ENCODE peak calls at places on chromosomes 6 and 20, in ten cellular contexts. F is breast epithelium, M is body of pancreas, K is heart left ventricle, G is endothelial cell of umbilical vein, V is suprapubic skin, R is lower leg skin, W is stomach, H is testis, S is HCT116. P is an unnamed sample.

GRCh38 chr6:142913036-142913510 is 31.9 kb downstream of the HIVEP2 start:
- DNase-seq in F (no peak), M (no peak), K (no peak), G (no peak), V (no peak), R (no peak), W (no peak), H (no peak), S (no peak), P (no peak)

GRCh38 chr6:105510746-105511145 is 107.9 kb upstream of the PREP start:
- DNase-seq in F (no peak), M (no peak), K (no peak), G (no peak), V (no peak), R (no peak), W (no peak), H (no peak), S (no peak), P (no peak)

GRCh38 chr6:43669050-43669921 is 18.3 kb downstream of the MRPS18A start:
- DNase-seq in F (peak; percentile 37), M (peak; percentile 34), K (peak; percentile 79), G (no peak), V (peak; percentile 83), R (no peak), W (peak; percentile 47), H (peak; percentile 72), S (no peak), P (no peak)

GRCh38 chr6:41677430-41678045 is 39.3 kb downstream of the MDFI start:
- DNase-seq in F (no peak), M (no peak), K (no peak), G (no peak), V (no peak), R (no peak), W (no peak), H (no peak), S (no peak), P (no peak)

GRCh38 chr6:128597956-128598355 is 77.6 kb upstream of the PTPRK start:
- DNase-seq in F (no peak), M (no peak), K (no peak), G (no peak), V (no peak), R (peak; percentile 48), W (no peak), H (no peak), S (no peak), P (no peak)

GRCh38 chr6:54255881-54256280 is 52.4 kb upstream of the TINAG start:
- DNase-seq in F (no peak), M (no peak), K (no peak), G (peak; percentile 66), V (no peak), R (no peak), W (no peak), H (no peak), S (no peak), P (no peak)

GRCh38 chr6:132365319-132365907 is 35.9 kb downstream of the MOXD1 start:
- DNase-seq in F (no peak), M (no peak), K (no peak), G (no peak), V (no peak), R (no peak), W (no peak), H (no peak), S (no peak), P (no peak)

GRCh38 chr6:99066041-99066440 is 118.3 kb upstream of the FBXL4 start:
- DNase-seq in F (no peak), M (no peak), K (no peak), G (no peak), V (no peak), R (no peak), W (no peak), H (no peak), S (no peak), P (no peak)

GRCh38 chr20:1327241-1327653 is 1.7 kb downstream of the SDCBP2 start:
- DNase-seq in F (peak; percentile 18), M (peak; percentile 64), K (peak; percentile 75), G (peak; percentile 32), V (peak; percentile 77), R (peak; percentile 14), W (no peak), H (peak; percentile 86), S (no peak), P (no peak)

GRCh38 chr6:116648161-116648560 is 20.4 kb downstream of the ZUP1 start:
- DNase-seq in F (no peak), M (no peak), K (no peak), G (peak; percentile 93), V (no peak), R (no peak), W (no peak), H (no peak), S (no peak), P (no peak)

GRCh38 chr6:125173341-125173740 is 19.8 kb downstream of the TPD52L1 start:
- DNase-seq in F (no peak), M (no peak), K (no peak), G (no peak), V (no peak), R (no peak), W (no peak), H (no peak), S (no peak), P (no peak)

DNA sequence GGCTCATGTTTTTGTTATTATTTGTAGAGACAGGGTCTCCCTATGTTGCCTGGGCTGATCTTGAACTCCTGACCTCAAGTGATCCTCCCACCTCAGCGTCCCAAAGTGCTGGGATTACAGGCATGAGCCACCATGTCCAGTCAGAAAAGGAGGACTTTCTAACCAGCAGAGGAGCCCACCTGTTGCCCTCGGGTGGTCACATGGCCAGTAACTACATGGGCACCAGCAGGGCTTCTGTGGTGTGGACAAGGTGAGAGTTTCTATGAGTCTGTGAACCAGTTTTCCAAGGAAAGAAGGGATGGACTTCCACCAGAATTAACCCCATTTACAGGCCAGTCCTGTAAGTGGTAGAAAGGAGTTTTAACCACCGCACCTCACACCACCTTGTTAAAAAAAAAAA is 125.4 kb downstream of the RIN2 start:
- DNase-seq in F (no peak), M (no peak), K (no peak), G (no peak), V (no peak), R (no peak), W (no peak), H (no peak), S (no peak), P (no peak)
- TF ChIP-seq POLR2A in F (no peak), M (no peak), K (no peak), G (no peak), V (no peak), R (no peak), W (no peak), H (no peak), S (no peak), P (no peak)

DNA sequence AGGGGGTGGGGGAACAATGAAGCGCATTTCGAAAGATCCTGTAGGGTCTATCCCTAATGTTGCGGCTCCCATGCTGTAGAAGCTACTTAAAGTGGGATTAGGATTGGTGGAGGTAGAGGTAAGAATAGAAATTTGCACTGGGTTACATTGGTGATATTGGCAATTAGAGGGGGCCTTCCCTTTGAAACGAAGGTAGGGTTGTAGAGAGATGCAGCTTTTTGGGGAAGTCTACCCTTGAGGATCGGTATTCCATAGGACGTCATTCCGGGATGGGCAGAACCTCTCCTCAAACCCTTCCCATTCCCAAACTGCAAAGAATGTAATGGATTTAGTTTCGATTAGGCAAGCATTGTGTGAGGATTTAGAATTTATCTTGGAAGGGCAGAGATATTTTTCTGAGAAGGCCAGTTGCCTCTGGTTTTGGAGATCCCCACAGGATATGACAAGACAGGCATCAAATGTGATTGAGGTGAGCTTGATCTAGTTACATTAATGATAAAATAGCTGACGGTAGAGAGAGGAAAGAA is 5.4 kb upstream of the ZNFX1 start:
- DNase-seq in F (no peak), M (no peak), K (no peak), G (no peak), V (no peak), R (no peak), W (no peak), H (no peak), S (no peak), P (no peak)
- TF ChIP-seq POLR2A in F (no peak), M (no peak), K (no peak), G (peak; percentile 60), V (no peak), R (no peak), W (no peak), H (no peak), S (no peak), P (peak; percentile 73)

GRCh38 chr6:90284236-90284744 is 12.4 kb downstream of the BACH2 start:
- DNase-seq in F (no peak), M (peak; percentile 37), K (no peak), G (peak; percentile 90), V (no peak), R (no peak), W (no peak), H (peak; percentile 16), S (peak; percentile 86), P (no peak)
- TF ChIP-seq POLR2A in F (no peak), M (no peak), K (no peak), G (no peak), V (no peak), R (no peak), W (no peak), H (no peak), S (no peak), P (no peak)

DNA sequence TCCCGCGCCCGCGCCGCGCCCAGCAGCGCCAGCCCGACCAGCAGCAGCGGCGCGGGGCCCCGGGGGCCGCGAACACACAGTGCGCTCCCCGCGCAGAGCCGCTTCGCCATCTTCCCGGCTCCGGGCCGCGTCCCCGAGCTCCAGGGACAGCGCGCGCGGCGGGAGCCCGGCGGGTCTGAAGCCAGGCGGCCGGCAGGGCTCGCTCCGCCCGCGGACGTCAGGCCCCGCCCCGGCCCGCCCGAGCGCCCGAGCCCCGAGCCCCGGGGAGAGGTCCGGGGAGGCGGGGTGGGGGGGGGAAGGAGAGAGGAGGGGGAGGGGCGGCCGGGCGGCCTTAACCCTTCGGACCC is at the start of gene LAMA5:
- DNase-seq in F (no peak), M (peak; percentile 65), K (peak; percentile 65), G (no peak), V (no peak), R (no peak), W (peak; percentile 72), H (no peak), S (no peak), P (peak; percentile 85)
- TF ChIP-seq POLR2A in F (no peak), M (peak; percentile 59), K (peak; percentile 54), G (no peak), V (no peak), R (no peak), W (no peak), H (no peak), S (peak; percentile 51), P (no peak)

DNA sequence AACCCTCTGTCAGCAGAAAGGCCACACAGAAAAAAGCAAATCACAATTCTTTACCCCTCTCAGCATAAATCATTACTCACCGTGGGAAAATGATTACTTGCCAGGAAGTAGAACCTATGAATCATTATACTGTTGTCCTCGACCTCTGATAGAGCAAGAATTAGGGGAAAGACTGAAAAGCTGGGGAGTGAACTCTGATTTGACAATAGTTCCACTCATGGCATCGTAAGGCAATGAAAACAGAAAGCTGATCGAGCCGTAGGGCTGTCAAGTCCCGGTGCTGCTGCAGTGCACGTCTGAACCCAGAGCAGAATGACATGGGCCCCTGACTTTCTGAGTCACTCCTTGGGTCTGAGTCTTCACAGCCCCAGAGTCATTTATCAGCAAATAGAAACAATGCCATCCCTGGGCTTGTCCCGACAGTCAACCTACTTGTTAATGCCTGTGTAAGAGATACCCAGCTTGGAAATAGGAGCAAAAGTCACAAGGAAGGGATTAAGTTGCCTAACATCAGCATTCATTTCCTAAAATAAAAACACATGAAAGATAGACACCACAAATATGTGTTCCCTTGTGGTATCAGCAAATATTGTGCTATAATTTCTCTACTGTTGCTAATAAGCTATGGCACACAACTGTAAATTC is 224.8 kb upstream of the MARCKS start:
- DNase-seq in F (peak; percentile 36), M (peak; percentile 69), K (peak; percentile 33), G (peak; percentile 99), V (no peak), R (peak; percentile 83), W (peak; percentile 45), H (no peak), S (peak; percentile 65), P (no peak)
- TF ChIP-seq POLR2A in F (no peak), M (no peak), K (no peak), G (no peak), V (no peak), R (no peak), W (no peak), H (no peak), S (no peak), P (peak; percentile 95)